ENCODE peak calls at places on chromosome 6, in six cellular contexts. E, C, G, P, W and U are unnamed samples.

GRCh38 chr6:124676033-124676432 is 286.2 kb upstream of the RNF217 start:
- DNase-seq in C (no peak), P (no peak), G (no peak), E (no peak), W (no peak), U (no peak)

GRCh38 chr6:8579372-8579771 is 144.0 kb upstream of the SLC35B3 start:
- DNase-seq in G (no peak), C (no peak), P (no peak), W (no peak), E (no peak), U (no peak)

GRCh38 chr6:87806635-87807034 is 104.6 kb upstream of the AKIRIN2 start:
- DNase-seq in G (peak; percentile 68), E (no peak), W (no peak), C (no peak), P (no peak), U (no peak)

GRCh38 chr6:44285552-44286284 is 15.5 kb downstream of the TMEM151B start:
- DNase-seq in P (no peak), W (no peak), E (no peak), C (no peak), G (no peak), U (no peak)

GRCh38 chr6:147390909-147391536 is 117.5 kb upstream of the SAMD5 start:
- DNase-seq in P (no peak), E (no peak), C (no peak), G (peak; percentile 71), W (no peak), U (no peak)

GRCh38 chr6:22049002-22049401 is 247.8 kb downstream of the PRL start:
- DNase-seq in C (no peak), P (no peak), E (no peak), G (no peak), W (no peak), U (no peak)

GRCh38 chr6:144285798-144286502 is 815 bp downstream of the UTRN start:
- DNase-seq in E (peak; percentile 79), G (peak; percentile 61), W (peak; percentile 37), P (peak; percentile 76), C (peak; percentile 52), U (peak; percentile 28)

GRCh38 chr6:33633462-33634158 is 12.5 kb downstream of the ITPR3 start:
- DNase-seq in P (peak; percentile 73), G (peak; percentile 73), E (peak; percentile 72), W (peak; percentile 57), C (no peak), U (peak; percentile 47)

GRCh38 chr6:33693186-33694158 is 18.0 kb downstream of the UQCC2 start:
- DNase-seq in P (no peak), E (no peak), C (no peak), G (no peak), W (no peak), U (no peak)

GRCh38 chr6:149884215-149884614 is 13.7 kb downstream of the RAET1E start:
- DNase-seq in P (no peak), W (no peak), C (no peak), G (peak; percentile 52), E (peak; percentile 50), U (no peak)

GRCh38 chr6:112475083-112475482 is 128.0 kb downstream of the RFPL4B start:
- DNase-seq in W (no peak), G (no peak), C (no peak), E (no peak), P (no peak), U (no peak)

GRCh38 chr6:44023586-44024454 is 103.4 kb downstream of the MRPL14 start:
- DNase-seq in W (no peak), C (no peak), P (no peak), E (no peak), G (no peak), U (no peak)

GRCh38 chr6:116542426-116542825 is 3.1 kb downstream of the TRAPPC3L start:
- DNase-seq in C (no peak), G (peak; percentile 30), W (no peak), E (no peak), P (no peak), U (no peak)

GRCh38 chr6:114987281-114987680 is 644.5 kb upstream of the HS3ST5 start:
- DNase-seq in G (no peak), P (no peak), W (no peak), C (no peak), E (no peak), U (no peak)

GRCh38 chr6:96651816-96652215 is 88.9 kb downstream of the FHL5 start:
- DNase-seq in E (no peak), C (no peak), G (no peak), W (no peak), P (no peak), U (no peak)